ENCODE peak calls at places on chromosomes 5 and 9, in four cellular contexts. F, H, N and R are unnamed samples.

GRCh38 chr5:146240951-146241350 is 37.5 kb downstream of the RBM27 start:
- DNase-seq in F (no peak), H (no peak), N (no peak), R (no peak)

GRCh38 chr9:8447618-8448017 is 648.0 kb upstream of the DMAC1 start:
- DNase-seq in F (no peak), H (no peak), N (no peak), R (no peak)

GRCh38 chr5:115100556-115100955 is 69.2 kb downstream of the TRIM36 start:
- DNase-seq in H (no peak), N (no peak), F (no peak), R (no peak)

GRCh38 chr9:77908293-77908692 is 123.3 kb downstream of the GNAQ start:
- DNase-seq in N (no peak), H (no peak), F (no peak), R (no peak)

GRCh38 chr9:33782395-33783152 is 12.8 kb upstream of the PRSS3 start:
- DNase-seq in F (no peak), N (no peak), H (no peak), R (no peak)

GRCh38 chr5:168477060-168477459 is 9.2 kb upstream of the RARS1 start:
- DNase-seq in F (no peak), N (no peak), H (no peak), R (no peak)

GRCh38 chr9:121299125-121299466 is 31.1 kb downstream of the GSN start:
- DNase-seq in N (no peak), H (peak), F (no peak), R (no peak)

GRCh38 chr5:14035859-14036440 is 91.5 kb upstream of the DNAH5 start:
- DNase-seq in N (no peak), H (peak), F (peak), R (peak)

GRCh38 chr5:114789773-114790402 is 379.8 kb downstream of the TRIM36 start:
- DNase-seq in F (peak), N (no peak), H (no peak), R (peak)

GRCh38 chr5:159133041-159133741 is 33.5 kb upstream of the EBF1 start:
- DNase-seq in F (peak), H (no peak), N (peak), R (peak)

GRCh38 chr9:135602789-135603481 is 36.4 kb downstream of the GLT6D1 start:
- DNase-seq in F (no peak), N (peak), H (peak), R (peak)

GRCh38 chr9:70569070-70569772 is 154.8 kb upstream of the KLF9 start:
- DNase-seq in N (no peak), F (no peak), H (no peak), R (no peak)

GRCh38 chr5:6632931-6633468 is at the start of the genes NSUN2 and SRD5A1:
- DNase-seq in F (peak), H (peak), N (peak), R (peak)

GRCh38 chr5:125134216-125135081 is 388.0 kb upstream of the ZNF608 start:
- DNase-seq in F (no peak), H (no peak), N (no peak), R (no peak)

GRCh38 chr5:68369436-68370125 is 154.0 kb downstream of the PIK3R1 start:
- DNase-seq in F (no peak), N (no peak), H (no peak), R (no peak)

GRCh38 chr9:125514468-125514867 is 192.5 kb downstream of the MAPKAP1 start:
- DNase-seq in F (no peak), H (no peak), N (no peak), R (no peak)

GRCh38 chr5:107388111-107388861 is 282.5 kb downstream of the EFNA5 start:
- DNase-seq in F (no peak), H (no peak), N (no peak), R (no peak)

GRCh38 chr5:105907016-105907415 is 1763.7 kb downstream of the EFNA5 start:
- DNase-seq in H (no peak), F (no peak), N (no peak), R (no peak)

GRCh38 chr5:140202078-140202477 is 27.1 kb downstream of the CYSTM1 start:
- DNase-seq in F (no peak), N (no peak), H (no peak), R (no peak)

GRCh38 chr9:18554244-18554643 is 80.3 kb downstream of the ADAMTSL1 start:
- DNase-seq in H (no peak), F (no peak), N (no peak), R (no peak)

GRCh38 chr9:18549772-18550171 is 75.8 kb downstream of the ADAMTSL1 start:
- DNase-seq in F (no peak), H (no peak), N (no peak), R (no peak)

GRCh38 chr9:18550286-18550685 is 76.3 kb downstream of the ADAMTSL1 start:
- DNase-seq in N (no peak), F (no peak), H (no peak), R (no peak)

GRCh38 chr9:18555105-18555883 is 81.3 kb downstream of the ADAMTSL1 start:
- DNase-seq in H (no peak), F (no peak), N (no peak), R (no peak)
- TF ChIP-seq ELF4 in H (no peak), F (no peak), N (no peak), R (no peak)

GRCh38 chr9:32411753-32412152 is 27.3 kb downstream of the ACO1 start:
- DNase-seq in H (no peak), N (no peak), F (no peak), R (no peak)

GRCh38 chr9:32419921-32420320 is 35.5 kb downstream of the ACO1 start:
- DNase-seq in H (no peak), N (no peak), F (no peak), R (no peak)

GRCh38 chr9:32413424-32413823 is 29.0 kb downstream of the ACO1 start:
- DNase-seq in N (no peak), H (no peak), F (no peak), R (no peak)

GRCh38 chr9:32412440-32412839 is 28.0 kb downstream of the ACO1 start:
- DNase-seq in F (no peak), N (no peak), H (no peak), R (no peak)

GRCh38 chr9:32414856-32415255 is 30.4 kb downstream of the ACO1 start:
- DNase-seq in F (no peak), H (no peak), N (no peak), R (no peak)
- TF ChIP-seq SP1 in F (no peak), H (no peak), N (no peak), R (no peak)

GRCh38 chr9:109158656-109159055 is 8.4 kb downstream of the FRRS1L start:
- DNase-seq in H (no peak), F (no peak), N (no peak), R (no peak)
- TF ChIP-seq ELF4 in H (no peak), F (no peak), N (no peak), R (no peak)

DNA sequence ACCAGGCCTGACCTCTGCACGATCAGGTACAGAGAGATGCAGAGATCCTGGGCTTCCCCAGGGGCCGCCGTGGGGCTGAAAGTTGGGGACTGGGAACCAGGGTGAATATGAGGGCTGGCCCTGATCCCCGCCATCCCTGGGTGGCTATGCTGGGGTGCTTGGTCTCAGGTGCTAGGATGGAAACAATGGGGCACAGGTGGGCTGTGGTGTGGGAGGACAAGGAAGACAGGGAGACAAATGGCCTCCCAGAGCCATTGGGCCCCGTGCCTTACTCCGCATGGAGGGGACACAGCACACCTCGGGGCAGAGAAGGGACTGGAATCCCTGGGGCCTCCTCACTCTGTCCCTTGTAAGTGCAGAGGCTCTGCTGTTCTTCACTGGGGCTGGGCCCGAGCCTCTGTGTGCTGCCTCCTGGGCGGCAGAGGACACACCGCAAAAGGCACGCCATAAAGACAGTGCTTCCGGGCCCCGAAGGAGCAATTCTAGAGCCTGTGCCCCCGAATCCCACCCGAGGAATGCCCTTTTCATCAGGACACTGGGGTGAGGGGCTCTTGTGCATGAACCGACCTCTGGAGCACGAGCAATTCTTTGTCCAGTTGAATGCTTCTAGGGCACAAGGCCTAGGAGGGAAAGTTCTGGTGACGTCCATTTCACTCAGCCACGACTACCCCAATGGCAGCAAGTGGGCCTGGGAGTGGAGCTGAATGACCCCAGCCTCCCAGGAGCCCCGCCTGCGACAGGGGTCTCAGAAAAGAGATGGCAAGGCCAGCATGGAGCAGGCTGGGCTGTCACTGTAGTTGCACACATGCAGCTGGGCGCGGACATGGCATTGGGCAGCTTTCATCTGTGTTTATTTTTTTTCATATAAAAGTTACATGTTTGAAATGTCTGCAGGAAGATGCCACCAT is 30.9 kb downstream of the PRRT1B start:
- DNase-seq in F (no peak), H (no peak), N (no peak), R (no peak)
- TF ChIP-seq SP1 in F (no peak), H (no peak), N (no peak), R (no peak)

GRCh38 chr5:154476343-154477213 is 1.4 kb downstream of the HAND1 start:
- DNase-seq in N (no peak), H (peak), F (no peak), R (no peak)

GRCh38 chr5:154477382-154478223 is 424 bp downstream of the HAND1 start:
- DNase-seq in N (no peak), H (peak), F (no peak), R (no peak)

GRCh38 chr5:154479160-154479943 is 1.3 kb upstream of the HAND1 start:
- DNase-seq in N (no peak), F (no peak), H (peak), R (no peak)

GRCh38 chr5:154478752-154479159 is 729 bp upstream of the HAND1 start:
- DNase-seq in F (no peak), N (no peak), H (peak), R (no peak)

DNA sequence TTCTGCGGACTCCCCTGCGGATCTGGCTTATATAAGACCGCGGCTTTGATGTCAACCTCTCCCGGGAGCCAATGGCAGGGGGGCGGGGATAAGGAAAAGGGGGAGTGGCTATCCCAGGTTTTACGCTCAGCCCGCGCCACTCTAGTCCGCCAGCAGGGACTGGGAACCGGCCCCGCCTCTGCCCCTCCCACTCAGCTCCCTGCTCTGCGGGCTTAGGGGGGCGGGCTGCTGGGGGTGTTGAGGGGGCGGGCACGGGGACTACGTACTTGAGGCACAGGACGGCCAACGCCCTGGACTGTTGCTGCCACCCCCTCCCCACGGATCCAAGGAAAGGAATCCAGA is at the start of gene HAND1:
- DNase-seq in F (peak), N (peak), H (peak), R (peak)
- TF ChIP-seq ELF4 in F (no peak), N (no peak), H (no peak), R (no peak)

GRCh38 chr9:115015018-115015635 is 84.7 kb upstream of the TNFSF8 start:
- DNase-seq in H (peak), F (peak), N (peak), R (peak)
- TF ChIP-seq SP1 in H (no peak), F (no peak), N (no peak), R (no peak)

GRCh38 chr9:95834281-95834907 is 41.1 kb upstream of the ERCC6L2 start:
- DNase-seq in N (peak), F (no peak), H (no peak), R (no peak)
- TF ChIP-seq ELF4 in N (no peak), F (no peak), H (no peak), R (no peak)

GRCh38 chr5:72397836-72398235 is 77.7 kb downstream of the PTCD2 start:
- DNase-seq in H (no peak), F (no peak), N (no peak), R (no peak)

GRCh38 chr5:72390836-72391235 is 70.7 kb downstream of the PTCD2 start:
- DNase-seq in N (no peak), H (no peak), F (no peak), R (no peak)

GRCh38 chr5:72392326-72392733 is 72.2 kb downstream of the PTCD2 start:
- DNase-seq in N (no peak), F (no peak), H (no peak), R (no peak)

GRCh38 chr5:72394688-72395087 is 74.5 kb downstream of the PTCD2 start:
- DNase-seq in F (no peak), N (no peak), H (no peak), R (peak)
- TF ChIP-seq SP1 in F (no peak), N (no peak), H (no peak), R (no peak)

DNA sequence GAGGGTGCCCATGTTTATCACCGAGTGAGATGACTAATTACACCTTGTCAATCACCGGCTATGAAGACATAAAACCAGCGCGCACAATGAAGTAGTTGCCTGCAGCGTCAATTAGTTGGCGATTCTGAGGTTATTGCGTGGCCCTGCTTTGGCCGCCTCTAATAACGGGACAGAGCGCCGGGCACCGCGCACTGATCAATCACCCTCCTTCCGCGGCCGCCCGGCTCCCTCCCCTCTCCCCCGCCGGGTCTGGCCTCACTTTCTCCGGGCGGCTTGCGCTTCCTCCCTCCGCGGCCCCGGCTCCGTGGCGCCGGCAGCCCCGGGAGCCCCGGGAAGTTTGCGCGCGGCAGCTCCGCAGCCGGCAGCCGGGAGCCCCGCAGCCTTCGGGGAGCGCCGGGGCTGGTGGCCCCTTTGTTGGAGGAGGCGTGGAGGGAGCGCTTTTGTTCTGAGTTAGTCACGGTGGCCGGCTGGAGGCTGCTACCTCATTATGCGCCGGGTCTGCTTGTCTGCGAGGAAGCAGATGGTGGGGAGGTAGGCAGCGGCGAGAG is 3.2 kb upstream of the LHX2 start:
- DNase-seq in H (peak), N (no peak), F (no peak), R (no peak)
- TF ChIP-seq ELF4 in H (no peak), N (no peak), F (no peak), R (no peak)